ENCODE peak calls at places on chromosomes 11 and 22, in five cellular contexts. One of them, this sample, is unnamed.

GRCh38 chr11:39021542-39021941 is 2423.5 kb upstream of the RAG2 start:
- DNase-seq in AG09309: no peak
- DNase-seq in heart left ventricle: no peak
- DNase-seq in cardiac septum: no peak
- DNase-seq in HL-60: no peak
- DNase-seq in this sample: no peak

GRCh38 chr11:45669956-45670355 is 4.5 kb upstream of the CHST1 start:
- DNase-seq in HL-60: no peak
- DNase-seq in AG09309: no peak
- DNase-seq in cardiac septum: no peak
- DNase-seq in heart left ventricle: no peak
- DNase-seq in this sample: no peak

GRCh38 chr11:62245271-62245753 is 3.3 kb downstream of the SCGB1D2 start:
- DNase-seq in heart left ventricle: no peak
- DNase-seq in HL-60: peak
- DNase-seq in AG09309: no peak
- DNase-seq in cardiac septum: no peak
- DNase-seq in this sample: no peak

GRCh38 chr11:69638941-69639681 is 1.8 kb upstream of the CCND1 start:
- DNase-seq in AG09309: peak
- DNase-seq in HL-60: peak
- DNase-seq in heart left ventricle: peak
- DNase-seq in cardiac septum: peak
- DNase-seq in this sample: peak

GRCh38 chr11:78318733-78319132 is 98.9 kb downstream of the GAB2 start:
- DNase-seq in heart left ventricle: no peak
- DNase-seq in AG09309: no peak
- DNase-seq in HL-60: no peak
- DNase-seq in cardiac septum: no peak
- DNase-seq in this sample: no peak

GRCh38 chr22:37086184-37086583 is 23.3 kb downstream of the TMPRSS6 start:
- DNase-seq in HL-60: no peak
- DNase-seq in AG09309: no peak
- DNase-seq in cardiac septum: no peak
- DNase-seq in heart left ventricle: no peak
- DNase-seq in this sample: no peak

GRCh38 chr11:99818991-99819390 is 798.2 kb downstream of the CNTN5 start:
- DNase-seq in HL-60: no peak
- DNase-seq in heart left ventricle: no peak
- DNase-seq in AG09309: no peak
- DNase-seq in cardiac septum: no peak
- DNase-seq in this sample: no peak

GRCh38 chr11:81004576-81004975 is 1563.7 kb upstream of the TENM4 start:
- DNase-seq in heart left ventricle: no peak
- DNase-seq in cardiac septum: no peak
- DNase-seq in HL-60: no peak
- DNase-seq in AG09309: no peak
- DNase-seq in this sample: no peak

GRCh38 chr11:36187618-36188017 is 101.6 kb downstream of the COMMD9 start:
- DNase-seq in heart left ventricle: no peak
- DNase-seq in HL-60: no peak
- DNase-seq in AG09309: no peak
- DNase-seq in cardiac septum: no peak
- DNase-seq in this sample: no peak

GRCh38 chr11:125404136-125404810 is 91.8 kb downstream of the FEZ1 start:
- DNase-seq in AG09309: no peak
- DNase-seq in heart left ventricle: no peak
- DNase-seq in cardiac septum: no peak
- DNase-seq in HL-60: no peak
- DNase-seq in this sample: no peak

GRCh38 chr22:39490135-39490798 is 11.8 kb upstream of the MIEF1 start:
- DNase-seq in HL-60: peak
- DNase-seq in AG09309: no peak
- DNase-seq in cardiac septum: peak
- DNase-seq in heart left ventricle: peak
- DNase-seq in this sample: no peak

GRCh38 chr11:56345739-56346138 is at the start of gene OR8K1:
- DNase-seq in AG09309: no peak
- DNase-seq in heart left ventricle: no peak
- DNase-seq in cardiac septum: no peak
- DNase-seq in HL-60: no peak
- DNase-seq in this sample: no peak

GRCh38 chr11:27204527-27204926 is 158.5 kb downstream of the CCDC34 start:
- DNase-seq in AG09309: no peak
- DNase-seq in cardiac septum: no peak
- DNase-seq in HL-60: no peak
- DNase-seq in heart left ventricle: no peak
- DNase-seq in this sample: no peak

GRCh38 chr22:46518542-46519325 is 18.7 kb downstream of the CELSR1 start:
- DNase-seq in cardiac septum: no peak
- DNase-seq in HL-60: no peak
- DNase-seq in heart left ventricle: no peak
- DNase-seq in AG09309: no peak
- DNase-seq in this sample: no peak

GRCh38 chr11:103995896-103996295 is 40.5 kb upstream of the DDI1 start:
- DNase-seq in AG09309: no peak
- DNase-seq in HL-60: no peak
- DNase-seq in cardiac septum: no peak
- DNase-seq in heart left ventricle: no peak
- DNase-seq in this sample: no peak

GRCh38 chr11:69280994-69281393 is 13.0 kb upstream of the MYEOV start:
- DNase-seq in HL-60: no peak
- DNase-seq in heart left ventricle: no peak
- DNase-seq in AG09309: peak
- DNase-seq in cardiac septum: no peak
- DNase-seq in this sample: no peak

GRCh38 chr11:35418847-35419712 is at the start of gene SLC1A2:
- DNase-seq in heart left ventricle: peak
- DNase-seq in AG09309: no peak
- DNase-seq in cardiac septum: no peak
- DNase-seq in HL-60: peak
- DNase-seq in this sample: no peak

GRCh38 chr22:47173535-47174021 is 411.1 kb downstream of the TBC1D22A start:
- DNase-seq in HL-60: no peak
- DNase-seq in cardiac septum: peak
- DNase-seq in heart left ventricle: peak
- DNase-seq in AG09309: no peak
- DNase-seq in this sample: no peak

GRCh38 chr11:129768356-129768755 is 47.3 kb upstream of the TMEM45B start:
- DNase-seq in heart left ventricle: no peak
- DNase-seq in cardiac septum: no peak
- DNase-seq in AG09309: no peak
- DNase-seq in HL-60: no peak
- DNase-seq in this sample: no peak

GRCh38 chr11:122319011-122319410 is 203.0 kb upstream of the BLID start:
- DNase-seq in cardiac septum: no peak
- DNase-seq in HL-60: no peak
- DNase-seq in heart left ventricle: no peak
- DNase-seq in AG09309: no peak
- DNase-seq in this sample: no peak

GRCh38 chr11:115157247-115157646 is 347.0 kb downstream of the CADM1 start:
- DNase-seq in heart left ventricle: no peak
- DNase-seq in HL-60: no peak
- DNase-seq in AG09309: no peak
- DNase-seq in cardiac septum: no peak
- DNase-seq in this sample: no peak

GRCh38 chr11:9704037-9704436 is 40.2 kb downstream of the SWAP70 start:
- DNase-seq in AG09309: no peak
- DNase-seq in heart left ventricle: no peak
- DNase-seq in cardiac septum: no peak
- DNase-seq in HL-60: no peak
- DNase-seq in this sample: no peak

GRCh38 chr22:30116362-30117117 is 36.3 kb downstream of the HORMAD2 start:
- DNase-seq in heart left ventricle: no peak
- DNase-seq in AG09309: peak
- DNase-seq in HL-60: no peak
- DNase-seq in cardiac septum: no peak
- DNase-seq in this sample: peak

GRCh38 chr11:19628018-19628417 is 84.6 kb upstream of the NAV2 start:
- DNase-seq in HL-60: no peak
- DNase-seq in AG09309: peak
- DNase-seq in cardiac septum: peak
- DNase-seq in heart left ventricle: peak
- DNase-seq in this sample: no peak